ENCODE peak calls at places on chromosomes 4 and X, in seven cellular contexts. Z is fibroblast of lung, C is upper lobe of left lung, U is hypothalamus, X is kidney glomerular epithelial cell, J is MV-4-11, Y is colonic mucosa. M is an unnamed sample.

GRCh38 chrX:153688900-153689590 is 1.3 kb downstream of the SLC6A8 start:
- DNase-seq in Z (peak), C (peak), U (peak), X (no peak), J (no peak), Y (no peak), M (no peak)

GRCh38 chr4:150987204-150987603 is 27.9 kb downstream of the LRBA start:
- DNase-seq in Z (no peak), C (no peak), U (no peak), X (no peak), J (no peak), Y (no peak), M (no peak)

GRCh38 chr4:152965614-152966013 is 29.5 kb downstream of the FHDC1 start:
- DNase-seq in Z (no peak), C (no peak), U (no peak), X (no peak), J (no peak), Y (no peak), M (no peak)

GRCh38 chrX:41734530-41734929 is 10.5 kb downstream of the GPR82 start:
- DNase-seq in Z (no peak), C (no peak), U (no peak), X (no peak), J (peak), Y (no peak), M (no peak)

GRCh38 chr4:57020467-57021101 is 41.9 kb downstream of the POLR2B start:
- DNase-seq in Z (peak), C (no peak), U (no peak), X (peak), J (no peak), Y (no peak), M (no peak)

GRCh38 chr4:1347410-1347864 is 429 bp downstream of the UVSSA start:
- DNase-seq in Z (peak), C (no peak), U (no peak), X (peak), J (peak), Y (peak), M (peak)

GRCh38 chr4:53480909-53481308 is 103.5 kb downstream of the FIP1L1 start:
- DNase-seq in Z (peak), C (no peak), U (no peak), X (no peak), J (no peak), Y (no peak), M (no peak)

GRCh38 chr4:55865228-55865806 is 11.9 kb downstream of the EXOC1 start:
- DNase-seq in Z (peak), C (no peak), U (no peak), X (peak), J (no peak), Y (no peak), M (no peak)

GRCh38 chrX:110561036-110561435 is 202.4 kb downstream of the RTL9 start:
- DNase-seq in Z (peak), C (no peak), U (no peak), X (no peak), J (no peak), Y (no peak), M (no peak)

GRCh38 chr4:132824721-132825120 is 324.4 kb upstream of the PCDH10 start:
- DNase-seq in Z (no peak), C (no peak), U (no peak), X (no peak), J (no peak), Y (no peak), M (no peak)

GRCh38 chr4:29319663-29320340 is 1400.4 kb upstream of the PCDH7 start:
- DNase-seq in Z (no peak), C (no peak), U (no peak), X (no peak), J (no peak), Y (no peak), M (no peak)

GRCh38 chr4:80012291-80012690 is 60.7 kb downstream of the ANTXR2 start:
- DNase-seq in Z (no peak), C (no peak), U (no peak), X (no peak), J (no peak), Y (no peak), M (no peak)

GRCh38 chr4:128378668-128379067 is 91.1 kb upstream of the PGRMC2 start:
- DNase-seq in Z (no peak), C (no peak), U (no peak), X (no peak), J (no peak), Y (no peak), M (no peak)

GRCh38 chr4:83644677-83645639 is 109.0 kb downstream of the GPAT3 start:
- DNase-seq in Z (peak), C (no peak), U (no peak), X (peak), J (peak), Y (no peak), M (no peak)

GRCh38 chr4:127632420-127633403 is at the start of gene INTU:
- DNase-seq in Z (peak), C (no peak), U (peak), X (peak), J (peak), Y (peak), M (peak)

GRCh38 chrX:83510466-83511181 is 2.5 kb downstream of the POU3F4 start:
- DNase-seq in Z (no peak), C (peak), U (no peak), X (no peak), J (no peak), Y (no peak), M (no peak)

GRCh38 chr4:101961144-101961543 is 170.6 kb downstream of the BANK1 start:
- DNase-seq in Z (peak), C (no peak), U (no peak), X (peak), J (no peak), Y (no peak), M (no peak)

GRCh38 chr4:120694973-120695372 is 227.6 kb downstream of the PRDM5 start:
- DNase-seq in Z (peak), C (no peak), U (no peak), X (no peak), J (no peak), Y (peak), M (no peak)

GRCh38 chr4:18110099-18110498 is 88.5 kb upstream of the LCORL start:
- DNase-seq in Z (no peak), C (no peak), U (no peak), X (no peak), J (no peak), Y (peak), M (no peak)

GRCh38 chr4:139552506-139552905 is 3.5 kb downstream of the SETD7 start:
- DNase-seq in Z (peak), C (no peak), U (no peak), X (peak), J (no peak), Y (no peak), M (no peak)

GRCh38 chr4:184441461-184442392 is 32.6 kb downstream of the IRF2 start:
- DNase-seq in Z (no peak), C (no peak), U (no peak), X (peak), J (no peak), Y (no peak), M (no peak)

GRCh38 chrX:619451-619811 is 11.2 kb upstream of the SHOX start:
- DNase-seq in Z (no peak), C (peak), U (no peak), X (no peak), J (no peak), Y (no peak), M (no peak)

GRCh38 chr4:83993774-83994173 is 457.9 kb downstream of the GPAT3 start:
- DNase-seq in Z (no peak), C (no peak), U (no peak), X (no peak), J (no peak), Y (no peak), M (no peak)

GRCh38 chr4:21879187-21879586 is 69.4 kb downstream of the KCNIP4 start:
- DNase-seq in Z (peak), C (no peak), U (no peak), X (no peak), J (no peak), Y (no peak), M (no peak)

GRCh38 chrX:107673933-107674479 is 45.7 kb downstream of the PRPS1 start:
- DNase-seq in Z (no peak), C (peak), U (peak), X (no peak), J (peak), Y (peak), M (peak)

GRCh38 chr4:141077611-141078225 is 55.6 kb downstream of the RNF150 start:
- DNase-seq in Z (no peak), C (no peak), U (peak), X (no peak), J (no peak), Y (no peak), M (no peak)

GRCh38 chr4:133151301-133151680 is 2.2 kb downstream of the PCDH10 start:
- DNase-seq in Z (peak), C (peak), U (peak), X (no peak), J (no peak), Y (no peak), M (no peak)

GRCh38 chr4:55781341-55781740 is 38.2 kb upstream of the EXOC1L start:
- DNase-seq in Z (no peak), C (no peak), U (no peak), X (no peak), J (no peak), Y (no peak), M (no peak)

GRCh38 chrX:151393514-151393913 is 3.5 kb upstream of the VMA21 start:
- DNase-seq in Z (no peak), C (no peak), U (no peak), X (no peak), J (peak), Y (no peak), M (no peak)

GRCh38 chr4:168528131-168528949 is 31.5 kb downstream of the PALLD start:
- DNase-seq in Z (peak), C (no peak), U (no peak), X (peak), J (no peak), Y (no peak), M (no peak)

GRCh38 chr4:174859904-174860303 is 30.9 kb upstream of the GLRA3 start:
- DNase-seq in Z (no peak), C (no peak), U (no peak), X (no peak), J (peak), Y (no peak), M (no peak)

GRCh38 chrX:122914256-122914655 is 269.8 kb upstream of the GRIA3 start:
- DNase-seq in Z (no peak), C (no peak), U (no peak), X (no peak), J (no peak), Y (no peak), M (no peak)